ENCODE peak calls at places on chromosomes 11 and 22, in eight cellular contexts. One of them, this sample, is unnamed.

GRCh38 chr11:133928628-133929059 is 28.1 kb downstream of the IGSF9B start:
- DNase-seq in pancreas: no peak
- DNase-seq in fibroblast of lung: no peak
- DNase-seq in CD4-positive, CD25-positive, alpha-beta regulatory T cell: peak; percentile 93
- DNase-seq in K562: no peak
- DNase-seq in neuronal stem cell: no peak
- DNase-seq in iPS DF 6.9: no peak
- DNase-seq in kidney: no peak
- DNase-seq in this sample: peak; percentile 66

GRCh38 chr11:69808708-69809107 is 10.5 kb downstream of the FGF3 start:
- DNase-seq in CD4-positive, CD25-positive, alpha-beta regulatory T cell: no peak
- DNase-seq in fibroblast of lung: peak; percentile 27
- DNase-seq in pancreas: no peak
- DNase-seq in iPS DF 6.9: no peak
- DNase-seq in kidney: no peak
- DNase-seq in K562: no peak
- DNase-seq in neuronal stem cell: no peak
- DNase-seq in this sample: no peak

GRCh38 chr11:125945797-125946520 is at the start of gene VSIG10L2:
- DNase-seq in kidney: no peak
- DNase-seq in CD4-positive, CD25-positive, alpha-beta regulatory T cell: no peak
- DNase-seq in K562: no peak
- DNase-seq in neuronal stem cell: no peak
- DNase-seq in iPS DF 6.9: no peak
- DNase-seq in fibroblast of lung: no peak
- DNase-seq in pancreas: no peak
- DNase-seq in this sample: no peak

GRCh38 chr22:44578115-44578457 is 80.1 kb upstream of the RTL6 start:
- DNase-seq in pancreas: no peak
- DNase-seq in iPS DF 6.9: no peak
- DNase-seq in kidney: no peak
- DNase-seq in CD4-positive, CD25-positive, alpha-beta regulatory T cell: no peak
- DNase-seq in K562: no peak
- DNase-seq in neuronal stem cell: no peak
- DNase-seq in fibroblast of lung: no peak
- DNase-seq in this sample: no peak

GRCh38 chr11:118923721-118924587 is 1.8 kb downstream of the BCL9L start:
- DNase-seq in neuronal stem cell: no peak
- DNase-seq in K562: no peak
- DNase-seq in fibroblast of lung: no peak
- DNase-seq in CD4-positive, CD25-positive, alpha-beta regulatory T cell: peak; percentile 48
- DNase-seq in pancreas: no peak
- DNase-seq in kidney: peak; percentile 62
- DNase-seq in iPS DF 6.9: no peak
- DNase-seq in this sample: no peak

GRCh38 chr11:134052988-134053945 is 15.6 kb upstream of the JAM3 start:
- DNase-seq in iPS DF 6.9: no peak
- DNase-seq in neuronal stem cell: no peak
- DNase-seq in kidney: no peak
- DNase-seq in pancreas: no peak
- DNase-seq in K562: no peak
- DNase-seq in CD4-positive, CD25-positive, alpha-beta regulatory T cell: no peak
- DNase-seq in fibroblast of lung: no peak
- DNase-seq in this sample: no peak

GRCh38 chr11:64249038-64249437 is 2.3 kb upstream of the PLCB3 start:
- DNase-seq in CD4-positive, CD25-positive, alpha-beta regulatory T cell: no peak
- DNase-seq in neuronal stem cell: no peak
- DNase-seq in K562: no peak
- DNase-seq in fibroblast of lung: no peak
- DNase-seq in pancreas: no peak
- DNase-seq in kidney: no peak
- DNase-seq in iPS DF 6.9: no peak
- DNase-seq in this sample: no peak

GRCh38 chr11:47184711-47185304 is 1.4 kb downstream of the PACSIN3 start:
- DNase-seq in K562: no peak
- DNase-seq in kidney: no peak
- DNase-seq in iPS DF 6.9: no peak
- DNase-seq in CD4-positive, CD25-positive, alpha-beta regulatory T cell: no peak
- DNase-seq in fibroblast of lung: peak; percentile 40
- DNase-seq in neuronal stem cell: no peak
- DNase-seq in pancreas: peak; percentile 69
- DNase-seq in this sample: no peak

GRCh38 chr11:89327885-89328284 is 150.2 kb downstream of the TYR start:
- DNase-seq in K562: no peak
- DNase-seq in iPS DF 6.9: no peak
- DNase-seq in fibroblast of lung: no peak
- DNase-seq in kidney: no peak
- DNase-seq in pancreas: no peak
- DNase-seq in CD4-positive, CD25-positive, alpha-beta regulatory T cell: no peak
- DNase-seq in neuronal stem cell: no peak
- DNase-seq in this sample: no peak

GRCh38 chr11:76763573-76764348 is 19.4 kb upstream of the TSKU start:
- DNase-seq in K562: no peak
- DNase-seq in kidney: no peak
- DNase-seq in fibroblast of lung: peak; percentile 67
- DNase-seq in neuronal stem cell: no peak
- DNase-seq in pancreas: no peak
- DNase-seq in iPS DF 6.9: no peak
- DNase-seq in CD4-positive, CD25-positive, alpha-beta regulatory T cell: no peak
- DNase-seq in this sample: no peak

GRCh38 chr11:2100361-2101170 is 38.6 kb downstream of the IGF2 start:
- DNase-seq in kidney: peak; percentile 81
- DNase-seq in neuronal stem cell: no peak
- DNase-seq in CD4-positive, CD25-positive, alpha-beta regulatory T cell: no peak
- DNase-seq in fibroblast of lung: no peak
- DNase-seq in iPS DF 6.9: no peak
- DNase-seq in pancreas: no peak
- DNase-seq in K562: peak; percentile 49
- DNase-seq in this sample: peak; percentile 69

GRCh38 chr11:16613401-16614381 is 124.8 kb upstream of the C11orf58 start:
- DNase-seq in fibroblast of lung: peak; percentile 87
- DNase-seq in kidney: peak; percentile 94
- DNase-seq in iPS DF 6.9: no peak
- DNase-seq in CD4-positive, CD25-positive, alpha-beta regulatory T cell: peak; percentile 60
- DNase-seq in neuronal stem cell: peak; percentile 93
- DNase-seq in pancreas: peak; percentile 78
- DNase-seq in K562: peak; percentile 78
- DNase-seq in this sample: peak; percentile 42

GRCh38 chr11:107598225-107599139 is 7.5 kb downstream of the ELMOD1 start:
- DNase-seq in K562: no peak
- DNase-seq in kidney: no peak
- DNase-seq in iPS DF 6.9: no peak
- DNase-seq in fibroblast of lung: no peak
- DNase-seq in neuronal stem cell: no peak
- DNase-seq in CD4-positive, CD25-positive, alpha-beta regulatory T cell: no peak
- DNase-seq in pancreas: no peak
- DNase-seq in this sample: no peak

GRCh38 chr11:119774180-119774763 is 45.3 kb upstream of the NECTIN1 start:
- DNase-seq in neuronal stem cell: peak; percentile 68
- DNase-seq in iPS DF 6.9: no peak
- DNase-seq in kidney: peak; percentile 10
- DNase-seq in fibroblast of lung: peak; percentile 25
- DNase-seq in K562: no peak
- DNase-seq in CD4-positive, CD25-positive, alpha-beta regulatory T cell: peak; percentile 4
- DNase-seq in pancreas: no peak
- DNase-seq in this sample: no peak

GRCh38 chr11:2521081-2521480 is 76.3 kb downstream of the KCNQ1 start:
- DNase-seq in K562: no peak
- DNase-seq in CD4-positive, CD25-positive, alpha-beta regulatory T cell: no peak
- DNase-seq in iPS DF 6.9: no peak
- DNase-seq in kidney: peak; percentile 56
- DNase-seq in fibroblast of lung: no peak
- DNase-seq in pancreas: no peak
- DNase-seq in neuronal stem cell: no peak
- DNase-seq in this sample: no peak

GRCh38 chr11:1888811-1889526 is 2.7 kb downstream of the PRR33 start:
- DNase-seq in iPS DF 6.9: no peak
- DNase-seq in CD4-positive, CD25-positive, alpha-beta regulatory T cell: peak; percentile 93
- DNase-seq in fibroblast of lung: no peak
- DNase-seq in kidney: peak; percentile 86
- DNase-seq in pancreas: no peak
- DNase-seq in K562: no peak
- DNase-seq in neuronal stem cell: no peak
- DNase-seq in this sample: peak; percentile 85

GRCh38 chr11:67356867-67357561 is 3.7 kb upstream of the POLD4 start:
- DNase-seq in neuronal stem cell: peak; percentile 77
- DNase-seq in K562: peak; percentile 70
- DNase-seq in pancreas: peak; percentile 69
- DNase-seq in CD4-positive, CD25-positive, alpha-beta regulatory T cell: peak; percentile 74
- DNase-seq in fibroblast of lung: peak; percentile 84
- DNase-seq in kidney: no peak
- DNase-seq in iPS DF 6.9: no peak
- DNase-seq in this sample: peak; percentile 73

GRCh38 chr11:131744847-131745246 is 374.4 kb downstream of the NTM start:
- DNase-seq in CD4-positive, CD25-positive, alpha-beta regulatory T cell: no peak
- DNase-seq in K562: no peak
- DNase-seq in fibroblast of lung: peak; percentile 79
- DNase-seq in iPS DF 6.9: no peak
- DNase-seq in pancreas: no peak
- DNase-seq in kidney: no peak
- DNase-seq in neuronal stem cell: no peak
- DNase-seq in this sample: no peak

GRCh38 chr11:34823197-34823596 is 93.0 kb downstream of the APIP start:
- DNase-seq in K562: no peak
- DNase-seq in iPS DF 6.9: no peak
- DNase-seq in pancreas: no peak
- DNase-seq in kidney: no peak
- DNase-seq in neuronal stem cell: no peak
- DNase-seq in fibroblast of lung: no peak
- DNase-seq in CD4-positive, CD25-positive, alpha-beta regulatory T cell: no peak
- DNase-seq in this sample: no peak

GRCh38 chr22:38831166-38831945 is 12.5 kb downstream of the NPTXR start:
- DNase-seq in iPS DF 6.9: no peak
- DNase-seq in CD4-positive, CD25-positive, alpha-beta regulatory T cell: no peak
- DNase-seq in K562: no peak
- DNase-seq in pancreas: no peak
- DNase-seq in fibroblast of lung: peak; percentile 69
- DNase-seq in kidney: no peak
- DNase-seq in neuronal stem cell: no peak
- DNase-seq in this sample: no peak

DNA sequence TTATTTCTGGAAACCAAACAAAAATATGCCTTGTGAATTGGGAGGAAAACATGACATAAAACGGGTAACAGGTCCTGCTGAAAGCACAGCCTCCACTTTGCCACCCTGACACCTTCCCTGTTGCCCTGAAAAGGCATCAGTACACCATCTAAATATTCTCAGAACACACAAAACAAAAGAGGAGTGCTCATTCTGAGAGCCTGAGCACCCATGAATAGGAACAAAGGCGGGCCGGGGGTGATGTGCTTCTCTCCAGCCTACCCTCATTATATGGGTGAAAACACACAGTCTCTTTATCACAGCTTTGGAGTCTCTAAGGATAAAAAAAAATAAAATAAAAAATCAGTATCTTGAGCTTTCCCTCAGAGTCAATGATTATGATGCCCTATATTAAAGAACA is 19.7 kb downstream of the SCUBE2 start:
- DNase-seq in kidney: no peak
- DNase-seq in fibroblast of lung: no peak
- DNase-seq in K562: no peak
- DNase-seq in neuronal stem cell: no peak
- DNase-seq in pancreas: no peak
- DNase-seq in CD4-positive, CD25-positive, alpha-beta regulatory T cell: no peak
- DNase-seq in iPS DF 6.9: no peak
- DNase-seq in this sample: no peak
- H3K27ac ChIP-seq in kidney: no peak overlapping the region
- H3K27ac ChIP-seq in fibroblast of lung: no peak overlapping the region
- H3K27ac ChIP-seq in K562: no peak overlapping the region
- H3K27ac ChIP-seq in neuronal stem cell: no peak overlapping the region
- H3K27ac ChIP-seq in pancreas: no peak overlapping the region
- H3K27ac ChIP-seq in CD4-positive, CD25-positive, alpha-beta regulatory T cell: no peak overlapping the region
- H3K27ac ChIP-seq in iPS DF 6.9: no peak overlapping the region
- H3K27ac ChIP-seq in this sample: no peak overlapping the region

GRCh38 chr11:96943970-96944369 is 554.2 kb downstream of the JRKL start:
- DNase-seq in fibroblast of lung: no peak
- DNase-seq in kidney: no peak
- DNase-seq in neuronal stem cell: no peak
- DNase-seq in CD4-positive, CD25-positive, alpha-beta regulatory T cell: no peak
- DNase-seq in K562: no peak
- DNase-seq in pancreas: no peak
- DNase-seq in iPS DF 6.9: no peak
- DNase-seq in this sample: no peak
- H3K4me1 ChIP-seq in fibroblast of lung: no peaks in the 10 kb centered on the region
- H3K4me1 ChIP-seq in kidney: no peaks in the 10 kb centered on the region
- H3K4me1 ChIP-seq in neuronal stem cell: no peaks in the 10 kb centered on the region
- H3K4me1 ChIP-seq in CD4-positive, CD25-positive, alpha-beta regulatory T cell: no peaks in the 10 kb centered on the region
- H3K4me1 ChIP-seq in K562: no peaks in the 10 kb centered on the region
- H3K4me1 ChIP-seq in pancreas: no peaks in the 10 kb centered on the region
- H3K4me1 ChIP-seq in iPS DF 6.9: no peaks in the 10 kb centered on the region
- H3K4me1 ChIP-seq in this sample: no peaks in the 10 kb centered on the region

DNA sequence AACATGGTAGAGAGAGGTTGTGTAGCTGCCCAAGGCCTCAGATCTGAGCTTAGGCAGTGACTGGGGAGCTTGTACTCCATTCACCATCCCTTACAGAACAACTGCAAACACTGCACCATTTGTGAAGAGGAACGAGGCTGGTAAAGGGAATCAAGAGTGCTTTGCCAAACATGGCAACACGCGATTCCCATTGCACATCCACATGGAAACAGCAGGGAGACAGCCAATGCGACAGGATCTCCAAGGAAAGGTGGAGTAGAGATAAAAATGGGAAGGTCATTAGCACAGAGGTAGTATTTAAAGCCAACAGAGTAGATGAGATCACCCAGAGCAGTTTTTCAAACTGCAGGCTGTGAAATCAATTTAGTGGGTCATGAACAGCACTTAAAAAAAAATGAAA is 42.0 kb downstream of the TCF20 start:
- DNase-seq in K562: no peak
- DNase-seq in fibroblast of lung: no peak
- DNase-seq in CD4-positive, CD25-positive, alpha-beta regulatory T cell: no peak
- DNase-seq in iPS DF 6.9: no peak
- DNase-seq in pancreas: no peak
- DNase-seq in kidney: no peak
- DNase-seq in neuronal stem cell: no peak
- DNase-seq in this sample: no peak
- H3K27ac ChIP-seq in K562: no peak overlapping the region
- H3K27ac ChIP-seq in fibroblast of lung: no peak overlapping the region
- H3K27ac ChIP-seq in CD4-positive, CD25-positive, alpha-beta regulatory T cell: no peak overlapping the region
- H3K27ac ChIP-seq in iPS DF 6.9: no peak overlapping the region
- H3K27ac ChIP-seq in pancreas: no peak overlapping the region
- H3K27ac ChIP-seq in kidney: no peak overlapping the region
- H3K27ac ChIP-seq in neuronal stem cell: no peak overlapping the region
- H3K27ac ChIP-seq in this sample: no peak overlapping the region

DNA sequence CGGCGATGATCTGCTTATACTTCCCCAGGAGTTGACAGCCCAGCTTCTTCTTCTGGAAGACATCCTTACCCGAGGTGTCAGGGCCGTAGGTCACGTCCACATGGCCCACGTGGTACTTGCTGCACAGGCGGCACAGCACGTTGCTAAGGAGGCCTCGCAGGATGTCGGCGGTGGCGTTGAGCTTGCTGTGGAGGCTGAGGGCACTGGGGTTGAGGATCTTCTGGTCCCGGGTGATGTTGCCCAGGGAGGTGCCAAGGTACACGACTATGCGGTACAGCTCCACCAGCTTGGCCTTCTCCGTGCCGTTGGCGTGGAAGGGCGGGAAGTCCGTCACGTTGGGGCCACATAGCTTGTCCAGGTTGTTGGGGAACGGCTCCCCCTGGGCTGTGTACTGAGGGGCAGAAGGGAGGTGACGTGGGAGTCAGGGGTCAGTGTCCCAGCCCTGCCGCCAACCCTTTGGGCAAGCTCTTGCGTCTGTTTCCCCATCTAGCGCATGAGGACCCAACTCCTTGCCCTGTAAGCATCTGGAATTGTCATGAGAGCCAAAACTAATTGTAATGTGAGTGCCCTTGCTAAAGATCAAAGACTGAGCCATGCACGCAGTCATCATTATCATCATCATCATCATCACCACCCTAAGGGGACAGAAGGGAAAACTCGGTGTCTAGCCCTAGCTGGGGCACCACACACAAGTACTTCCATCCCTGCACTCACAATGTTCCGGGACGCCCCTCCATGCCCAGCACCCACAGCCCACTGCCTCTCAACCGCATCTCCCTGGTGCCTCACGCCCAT is 2.7 kb downstream of the LIF start:
- DNase-seq in kidney: no peak
- DNase-seq in K562: no peak
- DNase-seq in neuronal stem cell: no peak
- DNase-seq in iPS DF 6.9: no peak
- DNase-seq in fibroblast of lung: no peak
- DNase-seq in CD4-positive, CD25-positive, alpha-beta regulatory T cell: no peak
- DNase-seq in pancreas: no peak
- DNase-seq in this sample: no peak
- H3K4me1 ChIP-seq in kidney: peaks cover 9% of the 10 kb centered on the region
- H3K4me1 ChIP-seq in K562: no peaks in the 10 kb centered on the region
- H3K4me1 ChIP-seq in neuronal stem cell: peaks cover 14% of the 10 kb centered on the region
- H3K4me1 ChIP-seq in iPS DF 6.9: peaks cover 3% of the 10 kb centered on the region
- H3K4me1 ChIP-seq in fibroblast of lung: peaks cover 45% of the 10 kb centered on the region
- H3K4me1 ChIP-seq in CD4-positive, CD25-positive, alpha-beta regulatory T cell: peaks cover 25% of the 10 kb centered on the region
- H3K4me1 ChIP-seq in pancreas: no peaks in the 10 kb centered on the region
- H3K4me1 ChIP-seq in this sample: peaks cover 43% of the 10 kb centered on the region

This sample was measured in CD4-positive, alpha-beta memory T cell.